ENCODE peak calls at places on chromosomes 12 and 14, in ten cellular contexts. One of them, this sample, is unnamed.

GRCh38 chr12:64102339-64102738 is 119.8 kb downstream of the KICS2 start:
- DNase-seq in effector memory CD4-positive, alpha-beta T cell: no peak
- DNase-seq in tibial artery: no peak
- DNase-seq in epithelial cell of proximal tubule: no peak
- DNase-seq in transverse colon: no peak
- DNase-seq in bronchial epithelial cell: peak
- DNase-seq in stomach: no peak
- DNase-seq in H7: no peak
- DNase-seq in NT2/D1: no peak
- DNase-seq in HL-60: no peak
- DNase-seq in this sample: no peak

GRCh38 chr12:96051756-96052155 is 16.4 kb upstream of the LTA4H start:
- DNase-seq in effector memory CD4-positive, alpha-beta T cell: no peak
- DNase-seq in tibial artery: no peak
- DNase-seq in epithelial cell of proximal tubule: no peak
- DNase-seq in transverse colon: no peak
- DNase-seq in bronchial epithelial cell: no peak
- DNase-seq in stomach: no peak
- DNase-seq in H7: no peak
- DNase-seq in NT2/D1: no peak
- DNase-seq in HL-60: no peak
- DNase-seq in this sample: no peak

GRCh38 chr12:80406253-80406652 is 37.8 kb upstream of the PTPRQ start:
- DNase-seq in effector memory CD4-positive, alpha-beta T cell: no peak
- DNase-seq in tibial artery: no peak
- DNase-seq in epithelial cell of proximal tubule: no peak
- DNase-seq in transverse colon: no peak
- DNase-seq in bronchial epithelial cell: peak
- DNase-seq in stomach: no peak
- DNase-seq in H7: no peak
- DNase-seq in NT2/D1: no peak
- DNase-seq in HL-60: no peak
- DNase-seq in this sample: no peak

GRCh38 chr14:51901475-51902024 is 41.1 kb downstream of the GNG2 start:
- DNase-seq in effector memory CD4-positive, alpha-beta T cell: no peak
- DNase-seq in tibial artery: no peak
- DNase-seq in epithelial cell of proximal tubule: no peak
- DNase-seq in transverse colon: no peak
- DNase-seq in bronchial epithelial cell: no peak
- DNase-seq in stomach: no peak
- DNase-seq in H7: no peak
- DNase-seq in NT2/D1: no peak
- DNase-seq in HL-60: no peak
- DNase-seq in this sample: no peak

GRCh38 chr14:48391661-48392060 is 716.3 kb upstream of the MDGA2 start:
- DNase-seq in effector memory CD4-positive, alpha-beta T cell: no peak
- DNase-seq in tibial artery: no peak
- DNase-seq in epithelial cell of proximal tubule: no peak
- DNase-seq in transverse colon: no peak
- DNase-seq in bronchial epithelial cell: no peak
- DNase-seq in stomach: no peak
- DNase-seq in H7: no peak
- DNase-seq in NT2/D1: no peak
- DNase-seq in HL-60: no peak
- DNase-seq in this sample: peak

GRCh38 chr12:33205986-33206385 is 233.6 kb downstream of the SYT10 start:
- DNase-seq in effector memory CD4-positive, alpha-beta T cell: no peak
- DNase-seq in tibial artery: no peak
- DNase-seq in epithelial cell of proximal tubule: no peak
- DNase-seq in transverse colon: no peak
- DNase-seq in bronchial epithelial cell: no peak
- DNase-seq in stomach: no peak
- DNase-seq in H7: no peak
- DNase-seq in NT2/D1: no peak
- DNase-seq in HL-60: no peak
- DNase-seq in this sample: no peak

GRCh38 chr12:4265280-4265679 is 8.3 kb upstream of the CCND2 start:
- DNase-seq in effector memory CD4-positive, alpha-beta T cell: no peak
- DNase-seq in tibial artery: no peak
- DNase-seq in epithelial cell of proximal tubule: no peak
- DNase-seq in transverse colon: no peak
- DNase-seq in bronchial epithelial cell: peak
- DNase-seq in stomach: no peak
- DNase-seq in H7: no peak
- DNase-seq in NT2/D1: no peak
- DNase-seq in HL-60: no peak
- DNase-seq in this sample: no peak

GRCh38 chr14:54252072-54252730 is 144.6 kb upstream of the CDKN3 start:
- DNase-seq in effector memory CD4-positive, alpha-beta T cell: no peak
- DNase-seq in tibial artery: no peak
- DNase-seq in epithelial cell of proximal tubule: peak
- DNase-seq in transverse colon: no peak
- DNase-seq in bronchial epithelial cell: peak
- DNase-seq in stomach: no peak
- DNase-seq in H7: no peak
- DNase-seq in NT2/D1: no peak
- DNase-seq in HL-60: no peak
- DNase-seq in this sample: peak

GRCh38 chr14:34539407-34540180 is at the start of gene EAPP:
- DNase-seq in effector memory CD4-positive, alpha-beta T cell: peak
- DNase-seq in tibial artery: peak
- DNase-seq in epithelial cell of proximal tubule: peak
- DNase-seq in transverse colon: peak
- DNase-seq in bronchial epithelial cell: peak
- DNase-seq in stomach: peak
- DNase-seq in H7: peak
- DNase-seq in NT2/D1: peak
- DNase-seq in HL-60: peak
- DNase-seq in this sample: peak

GRCh38 chr14:58270628-58271027 is 26.0 kb downstream of the PSMA3 start:
- DNase-seq in effector memory CD4-positive, alpha-beta T cell: no peak
- DNase-seq in tibial artery: no peak
- DNase-seq in epithelial cell of proximal tubule: no peak
- DNase-seq in transverse colon: no peak
- DNase-seq in bronchial epithelial cell: no peak
- DNase-seq in stomach: no peak
- DNase-seq in H7: no peak
- DNase-seq in NT2/D1: no peak
- DNase-seq in HL-60: no peak
- DNase-seq in this sample: peak

GRCh38 chr12:43836455-43836989 is 641 bp downstream of the TMEM117 start:
- DNase-seq in effector memory CD4-positive, alpha-beta T cell: no peak
- DNase-seq in tibial artery: no peak
- DNase-seq in epithelial cell of proximal tubule: no peak
- DNase-seq in transverse colon: no peak
- DNase-seq in bronchial epithelial cell: peak
- DNase-seq in stomach: no peak
- DNase-seq in H7: no peak
- DNase-seq in NT2/D1: no peak
- DNase-seq in HL-60: no peak
- DNase-seq in this sample: peak

GRCh38 chr12:91109148-91109564 is 2.1 kb downstream of the LUM start:
- DNase-seq in effector memory CD4-positive, alpha-beta T cell: no peak
- DNase-seq in tibial artery: peak
- DNase-seq in epithelial cell of proximal tubule: no peak
- DNase-seq in transverse colon: peak
- DNase-seq in bronchial epithelial cell: peak
- DNase-seq in stomach: peak
- DNase-seq in H7: peak
- DNase-seq in NT2/D1: peak
- DNase-seq in HL-60: peak
- DNase-seq in this sample: peak

GRCh38 chr12:2960432-2960956 is 1.3 kb downstream of the TEAD4 start:
- DNase-seq in effector memory CD4-positive, alpha-beta T cell: no peak
- DNase-seq in tibial artery: no peak
- DNase-seq in epithelial cell of proximal tubule: peak
- DNase-seq in transverse colon: no peak
- DNase-seq in bronchial epithelial cell: peak
- DNase-seq in stomach: no peak
- DNase-seq in H7: no peak
- DNase-seq in NT2/D1: no peak
- DNase-seq in HL-60: no peak
- DNase-seq in this sample: peak

GRCh38 chr12:2961705-2962104 is 2.5 kb downstream of the TEAD4 start:
- DNase-seq in effector memory CD4-positive, alpha-beta T cell: no peak
- DNase-seq in tibial artery: no peak
- DNase-seq in epithelial cell of proximal tubule: no peak
- DNase-seq in transverse colon: no peak
- DNase-seq in bronchial epithelial cell: no peak
- DNase-seq in stomach: no peak
- DNase-seq in H7: peak
- DNase-seq in NT2/D1: no peak
- DNase-seq in HL-60: no peak
- DNase-seq in this sample: no peak

GRCh38 chr12:2959508-2960431 is 573 bp downstream of the TEAD4 start:
- DNase-seq in effector memory CD4-positive, alpha-beta T cell: no peak
- DNase-seq in tibial artery: peak
- DNase-seq in epithelial cell of proximal tubule: peak
- DNase-seq in transverse colon: peak
- DNase-seq in bronchial epithelial cell: peak
- DNase-seq in stomach: peak
- DNase-seq in H7: peak
- DNase-seq in NT2/D1: peak
- DNase-seq in HL-60: no peak
- DNase-seq in this sample: peak

GRCh38 chr12:2959194-2959507 is at the start of gene TEAD4:
- DNase-seq in effector memory CD4-positive, alpha-beta T cell: no peak
- DNase-seq in tibial artery: peak
- DNase-seq in epithelial cell of proximal tubule: no peak
- DNase-seq in transverse colon: peak
- DNase-seq in bronchial epithelial cell: peak
- DNase-seq in stomach: peak
- DNase-seq in H7: peak
- DNase-seq in NT2/D1: peak
- DNase-seq in HL-60: no peak
- DNase-seq in this sample: peak

DNA sequence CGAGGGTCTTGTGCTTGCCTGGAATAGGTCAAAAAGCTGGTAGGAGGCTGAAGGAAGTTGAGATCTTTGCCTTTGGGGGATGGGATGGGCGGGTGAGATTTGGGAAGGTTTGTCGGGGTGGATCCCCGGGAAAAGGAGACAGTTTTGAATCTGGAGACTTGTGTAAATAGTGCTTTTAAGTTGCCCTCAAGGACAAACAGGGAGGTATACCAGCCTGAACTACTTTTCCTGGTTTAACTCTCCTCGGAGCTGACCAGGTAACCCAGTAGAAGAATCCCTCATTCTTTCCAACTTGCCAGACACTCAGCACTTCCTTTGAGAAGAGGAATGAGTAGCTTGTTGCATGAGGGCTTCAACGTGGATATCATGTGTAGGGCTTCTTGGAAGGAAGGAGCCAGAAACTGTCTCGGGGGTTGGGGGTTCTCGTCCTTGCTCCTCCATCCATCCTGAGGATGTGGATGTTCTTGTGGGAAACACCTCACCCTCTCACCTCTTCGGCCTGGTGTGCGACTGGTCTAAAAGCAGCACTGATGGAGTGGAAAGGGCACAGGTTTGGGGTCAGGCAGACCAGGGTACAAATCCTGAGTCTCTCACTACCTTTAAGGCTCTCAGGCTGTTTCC is 1.9 kb downstream of the TEAD4 start:
- DNase-seq in effector memory CD4-positive, alpha-beta T cell: no peak
- DNase-seq in tibial artery: no peak
- DNase-seq in epithelial cell of proximal tubule: no peak
- DNase-seq in transverse colon: no peak
- DNase-seq in bronchial epithelial cell: no peak
- DNase-seq in stomach: no peak
- DNase-seq in H7: peak
- DNase-seq in NT2/D1: no peak
- DNase-seq in HL-60: no peak
- DNase-seq in this sample: peak
- H3K4me3 ChIP-seq in effector memory CD4-positive, alpha-beta T cell: no peak
- H3K4me3 ChIP-seq in tibial artery: peak
- H3K4me3 ChIP-seq in epithelial cell of proximal tubule: peak
- H3K4me3 ChIP-seq in transverse colon: no peak
- H3K4me3 ChIP-seq in bronchial epithelial cell: no peak
- H3K4me3 ChIP-seq in stomach: no peak
- H3K4me3 ChIP-seq in H7: peak
- H3K4me3 ChIP-seq in NT2/D1: peak
- H3K4me3 ChIP-seq in HL-60: no peak
- H3K4me3 ChIP-seq in this sample: peak

DNA sequence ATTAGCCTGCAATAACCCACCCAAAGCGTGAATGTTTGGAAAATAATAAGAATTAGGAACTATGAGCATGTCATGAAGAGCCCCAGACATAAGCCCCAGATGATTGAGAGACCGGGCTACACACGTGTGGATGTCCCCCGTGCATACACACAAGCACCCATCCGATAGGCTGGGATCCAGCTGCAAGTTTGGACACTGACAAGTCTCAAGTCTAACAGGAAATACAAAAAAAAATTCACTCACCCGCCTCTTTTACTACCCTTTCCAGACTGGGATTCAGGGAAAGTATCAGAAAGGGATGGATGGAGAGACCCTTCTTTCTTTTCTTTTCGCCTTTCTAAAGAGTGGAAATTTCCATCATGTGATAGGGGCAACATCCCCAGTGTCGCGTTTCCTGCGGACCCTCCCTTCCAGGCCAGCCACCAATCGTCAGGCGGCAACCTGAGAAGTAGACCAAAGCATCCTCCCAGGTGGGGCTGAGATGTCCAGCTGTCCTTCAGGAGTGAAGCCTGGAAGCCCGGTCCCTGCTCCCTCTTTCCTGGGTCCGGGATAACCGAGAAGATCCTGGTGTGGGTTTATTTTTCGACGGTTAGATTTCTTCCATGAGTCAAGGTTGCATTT is 6.4 kb upstream of the SLC38A4 start:
- DNase-seq in effector memory CD4-positive, alpha-beta T cell: no peak
- DNase-seq in tibial artery: no peak
- DNase-seq in epithelial cell of proximal tubule: no peak
- DNase-seq in transverse colon: no peak
- DNase-seq in bronchial epithelial cell: no peak
- DNase-seq in stomach: no peak
- DNase-seq in H7: peak
- DNase-seq in NT2/D1: no peak
- DNase-seq in HL-60: no peak
- DNase-seq in this sample: no peak
- H3K4me3 ChIP-seq in effector memory CD4-positive, alpha-beta T cell: no peak
- H3K4me3 ChIP-seq in tibial artery: peak
- H3K4me3 ChIP-seq in epithelial cell of proximal tubule: no peak
- H3K4me3 ChIP-seq in transverse colon: no peak
- H3K4me3 ChIP-seq in bronchial epithelial cell: peak
- H3K4me3 ChIP-seq in stomach: peak
- H3K4me3 ChIP-seq in H7: peak
- H3K4me3 ChIP-seq in NT2/D1: peak
- H3K4me3 ChIP-seq in HL-60: no peak
- H3K4me3 ChIP-seq in this sample: no peak

GRCh38 chr12:55720071-55720564 is at the start of gene RDH5:
- DNase-seq in effector memory CD4-positive, alpha-beta T cell: no peak
- DNase-seq in tibial artery: peak
- DNase-seq in epithelial cell of proximal tubule: no peak
- DNase-seq in transverse colon: peak
- DNase-seq in bronchial epithelial cell: peak
- DNase-seq in stomach: peak
- DNase-seq in H7: no peak
- DNase-seq in NT2/D1: no peak
- DNase-seq in HL-60: no peak
- DNase-seq in this sample: peak
- H3K4me3 ChIP-seq in effector memory CD4-positive, alpha-beta T cell: no peak
- H3K4me3 ChIP-seq in tibial artery: peak
- H3K4me3 ChIP-seq in epithelial cell of proximal tubule: peak
- H3K4me3 ChIP-seq in transverse colon: peak
- H3K4me3 ChIP-seq in bronchial epithelial cell: no peak
- H3K4me3 ChIP-seq in stomach: no peak
- H3K4me3 ChIP-seq in H7: no peak
- H3K4me3 ChIP-seq in NT2/D1: no peak
- H3K4me3 ChIP-seq in HL-60: no peak
- H3K4me3 ChIP-seq in this sample: no peak

GRCh38 chr12:49703647-49704137 is 3.5 kb downstream of the FMNL3 start:
- DNase-seq in effector memory CD4-positive, alpha-beta T cell: no peak
- DNase-seq in tibial artery: no peak
- DNase-seq in epithelial cell of proximal tubule: no peak
- DNase-seq in transverse colon: peak
- DNase-seq in bronchial epithelial cell: peak
- DNase-seq in stomach: no peak
- DNase-seq in H7: no peak
- DNase-seq in NT2/D1: no peak
- DNase-seq in HL-60: no peak
- DNase-seq in this sample: peak
- H3K4me3 ChIP-seq in effector memory CD4-positive, alpha-beta T cell: no peak
- H3K4me3 ChIP-seq in tibial artery: no peak
- H3K4me3 ChIP-seq in epithelial cell of proximal tubule: no peak
- H3K4me3 ChIP-seq in transverse colon: no peak
- H3K4me3 ChIP-seq in bronchial epithelial cell: no peak
- H3K4me3 ChIP-seq in stomach: no peak
- H3K4me3 ChIP-seq in H7: no peak
- H3K4me3 ChIP-seq in NT2/D1: no peak
- H3K4me3 ChIP-seq in HL-60: no peak
- H3K4me3 ChIP-seq in this sample: no peak